ENCODE peak calls at places on chromosomes 1 and 21, in ten cellular contexts. X is T-helper 1 cell; C is WTC11; K is caudate nucleus; N is left ventricle myocardium inferior; R is stimulated activated CD8-positive, alpha-beta memory T cell treated with anti-CD3 and anti-CD28 coated beads, Interleukin-15, amount 100 ng/mL, for 48 hours; H is colonic mucosa; U is dorsolateral prefrontal cortex; W is H4; M is stimulated activated CD4-positive, alpha-beta T cell treated with anti-CD3 and anti-CD28 coated beads, Interleukin-2, amount 100 ng/mL, for 48 hours. J is an unnamed sample.

GRCh38 chr1:162568802-162569201 is 7.3 kb downstream of the UAP1 start:
- DNase-seq in X (no peak), C (no peak), K (no peak), N (no peak), R (no peak), H (no peak), U (no peak), W (no peak), M (no peak), J (no peak)

GRCh38 chr1:41238311-41239094 is 3.6 kb downstream of the SCMH1 start:
- DNase-seq in X (peak), C (no peak), K (no peak), N (no peak), R (no peak), H (no peak), U (no peak), W (no peak), M (no peak), J (no peak)

GRCh38 chr21:45481977-45482898 is 60.0 kb downstream of the SLC19A1 start:
- DNase-seq in X (no peak), C (no peak), K (no peak), N (no peak), R (no peak), H (no peak), U (no peak), W (no peak), M (no peak), J (no peak)

GRCh38 chr1:35573198-35573775 is at the start of gene TFAP2E:
- DNase-seq in X (no peak), C (peak), K (peak), N (no peak), R (no peak), H (peak), U (peak), W (no peak), M (no peak), J (peak)

GRCh38 chr1:20185834-20186782 is at the start of the genes PLA2G2C and UBXN10:
- DNase-seq in X (peak), C (peak), K (no peak), N (peak), R (peak), H (peak), U (peak), W (no peak), M (peak), J (no peak)

GRCh38 chr1:29344336-29344735 is 108.0 kb downstream of the PTPRU start:
- DNase-seq in X (no peak), C (no peak), K (no peak), N (no peak), R (no peak), H (no peak), U (no peak), W (no peak), M (no peak), J (no peak)

GRCh38 chr1:240602189-240602588 is 9.8 kb downstream of the GREM2 start:
- DNase-seq in X (no peak), C (no peak), K (no peak), N (no peak), R (no peak), H (no peak), U (no peak), W (no peak), M (no peak), J (no peak)

GRCh38 chr1:208336136-208336535 is 92.0 kb upstream of the PLXNA2 start:
- DNase-seq in X (no peak), C (no peak), K (no peak), N (no peak), R (no peak), H (no peak), U (no peak), W (no peak), M (no peak), J (no peak)

GRCh38 chr21:39613029-39613934 is 542 bp downstream of the B3GALT5 start:
- DNase-seq in X (no peak), C (no peak), K (no peak), N (no peak), R (no peak), H (no peak), U (no peak), W (no peak), M (no peak), J (no peak)

GRCh38 chr1:114078116-114078515 is 75.6 kb downstream of the SYT6 start:
- DNase-seq in X (no peak), C (no peak), K (no peak), N (no peak), R (no peak), H (no peak), U (no peak), W (no peak), M (no peak), J (no peak)

GRCh38 chr21:14630556-14631069 is 84.5 kb upstream of the SAMSN1 start:
- DNase-seq in X (peak), C (no peak), K (no peak), N (no peak), R (no peak), H (no peak), U (no peak), W (no peak), M (no peak), J (no peak)

GRCh38 chr1:91674107-91674506 is 173.5 kb downstream of the CDC7 start:
- DNase-seq in X (no peak), C (no peak), K (no peak), N (no peak), R (no peak), H (no peak), U (no peak), W (no peak), M (no peak), J (no peak)

GRCh38 chr1:85047144-85047471 is 1.2 kb downstream of the MCOLN3 start:
- DNase-seq in X (no peak), C (no peak), K (no peak), N (no peak), R (no peak), H (no peak), U (no peak), W (no peak), M (no peak), J (no peak)

GRCh38 chr1:106380772-106381171 is 675.7 kb upstream of the PRMT6 start:
- DNase-seq in X (no peak), C (no peak), K (no peak), N (no peak), R (no peak), H (no peak), U (no peak), W (no peak), M (no peak), J (no peak)